ENCODE peak calls at places on chromosomes 11 and 22, in seven cellular contexts. One of them, this sample, is unnamed.

GRCh38 chr11:76282106-76282630 is 75.9 kb upstream of the WNT11 start:
- DNase-seq in CD8-positive, alpha-beta memory T cell: peak; percentile 26
- DNase-seq in brain microvascular endothelial cell: no peak
- DNase-seq in colonic mucosa: no peak
- DNase-seq in cardiac fibroblast: no peak
- DNase-seq in cardiac muscle cell: no peak
- DNase-seq in lung: no peak
- DNase-seq in this sample: no peak

GRCh38 chr11:134236834-134237556 is 12.5 kb downstream of the VPS26B start:
- DNase-seq in CD8-positive, alpha-beta memory T cell: no peak
- DNase-seq in brain microvascular endothelial cell: peak; percentile 32
- DNase-seq in colonic mucosa: no peak
- DNase-seq in cardiac fibroblast: no peak
- DNase-seq in cardiac muscle cell: no peak
- DNase-seq in lung: no peak
- DNase-seq in this sample: no peak

GRCh38 chr11:65553301-65554001 is 4.7 kb downstream of the LTBP3 start:
- DNase-seq in CD8-positive, alpha-beta memory T cell: peak; percentile 81
- DNase-seq in brain microvascular endothelial cell: no peak
- DNase-seq in colonic mucosa: peak; percentile 52
- DNase-seq in cardiac fibroblast: no peak
- DNase-seq in cardiac muscle cell: no peak
- DNase-seq in lung: no peak
- DNase-seq in this sample: no peak

GRCh38 chr11:130740819-130741218 is 175.5 kb downstream of the SNX19 start:
- DNase-seq in CD8-positive, alpha-beta memory T cell: no peak
- DNase-seq in brain microvascular endothelial cell: no peak
- DNase-seq in colonic mucosa: no peak
- DNase-seq in cardiac fibroblast: peak; percentile 26
- DNase-seq in cardiac muscle cell: no peak
- DNase-seq in lung: no peak
- DNase-seq in this sample: no peak

GRCh38 chr11:12539570-12539969 is 134.7 kb upstream of the TEAD1 start:
- DNase-seq in CD8-positive, alpha-beta memory T cell: no peak
- DNase-seq in brain microvascular endothelial cell: peak; percentile 88
- DNase-seq in colonic mucosa: no peak
- DNase-seq in cardiac fibroblast: peak; percentile 95
- DNase-seq in cardiac muscle cell: peak; percentile 76
- DNase-seq in lung: no peak
- DNase-seq in this sample: peak; percentile 93

GRCh38 chr22:19055801-19056200 is 66.4 kb downstream of the DGCR2 start:
- DNase-seq in CD8-positive, alpha-beta memory T cell: no peak
- DNase-seq in brain microvascular endothelial cell: no peak
- DNase-seq in colonic mucosa: no peak
- DNase-seq in cardiac fibroblast: no peak
- DNase-seq in cardiac muscle cell: no peak
- DNase-seq in lung: no peak
- DNase-seq in this sample: no peak

GRCh38 chr11:686451-687243 is 8.4 kb downstream of the DEAF1 start:
- DNase-seq in CD8-positive, alpha-beta memory T cell: no peak
- DNase-seq in brain microvascular endothelial cell: no peak
- DNase-seq in colonic mucosa: no peak
- DNase-seq in cardiac fibroblast: no peak
- DNase-seq in cardiac muscle cell: no peak
- DNase-seq in lung: no peak
- DNase-seq in this sample: no peak

GRCh38 chr11:334264-335033 is 13.8 kb upstream of the IFITM3 start:
- DNase-seq in CD8-positive, alpha-beta memory T cell: no peak
- DNase-seq in brain microvascular endothelial cell: no peak
- DNase-seq in colonic mucosa: no peak
- DNase-seq in cardiac fibroblast: no peak
- DNase-seq in cardiac muscle cell: peak; percentile 87
- DNase-seq in lung: no peak
- DNase-seq in this sample: no peak

GRCh38 chr11:36354221-36355003 is 58.3 kb downstream of the PRR5L start:
- DNase-seq in CD8-positive, alpha-beta memory T cell: no peak
- DNase-seq in brain microvascular endothelial cell: no peak
- DNase-seq in colonic mucosa: peak; percentile 8
- DNase-seq in cardiac fibroblast: peak; percentile 76
- DNase-seq in cardiac muscle cell: peak; percentile 69
- DNase-seq in lung: no peak
- DNase-seq in this sample: peak; percentile 72

GRCh38 chr22:25030636-25031035 is 78.1 kb downstream of the KIAA1671 start:
- DNase-seq in CD8-positive, alpha-beta memory T cell: no peak
- DNase-seq in brain microvascular endothelial cell: no peak
- DNase-seq in colonic mucosa: no peak
- DNase-seq in cardiac fibroblast: no peak
- DNase-seq in cardiac muscle cell: no peak
- DNase-seq in lung: no peak
- DNase-seq in this sample: no peak

GRCh38 chr11:131064373-131064991 is 148.2 kb upstream of the SNX19 start:
- DNase-seq in CD8-positive, alpha-beta memory T cell: no peak
- DNase-seq in brain microvascular endothelial cell: peak; percentile 52
- DNase-seq in colonic mucosa: peak; percentile 30
- DNase-seq in cardiac fibroblast: peak; percentile 71
- DNase-seq in cardiac muscle cell: peak; percentile 72
- DNase-seq in lung: peak; percentile 46
- DNase-seq in this sample: peak; percentile 71

GRCh38 chr22:19998232-19998951 is 18.2 kb downstream of the ARVCF start:
- DNase-seq in CD8-positive, alpha-beta memory T cell: no peak
- DNase-seq in brain microvascular endothelial cell: no peak
- DNase-seq in colonic mucosa: no peak
- DNase-seq in cardiac fibroblast: no peak
- DNase-seq in cardiac muscle cell: no peak
- DNase-seq in lung: no peak
- DNase-seq in this sample: no peak

GRCh38 chr11:812390-812789 is 2.6 kb downstream of the RPLP2 start:
- DNase-seq in CD8-positive, alpha-beta memory T cell: no peak
- DNase-seq in brain microvascular endothelial cell: no peak
- DNase-seq in colonic mucosa: no peak
- DNase-seq in cardiac fibroblast: no peak
- DNase-seq in cardiac muscle cell: no peak
- DNase-seq in lung: no peak
- DNase-seq in this sample: no peak

GRCh38 chr11:72568861-72569260 is 105.4 kb downstream of the PDE2A start:
- DNase-seq in CD8-positive, alpha-beta memory T cell: no peak
- DNase-seq in brain microvascular endothelial cell: peak; percentile 12
- DNase-seq in colonic mucosa: no peak
- DNase-seq in cardiac fibroblast: peak; percentile 41
- DNase-seq in cardiac muscle cell: no peak
- DNase-seq in lung: no peak
- DNase-seq in this sample: peak; percentile 57

GRCh38 chr11:46380340-46381045 is 976 bp upstream of the MDK start:
- DNase-seq in CD8-positive, alpha-beta memory T cell: peak; percentile 74
- DNase-seq in brain microvascular endothelial cell: no peak
- DNase-seq in colonic mucosa: peak; percentile 93
- DNase-seq in cardiac fibroblast: peak; percentile 33
- DNase-seq in cardiac muscle cell: peak; percentile 71
- DNase-seq in lung: peak; percentile 56
- DNase-seq in this sample: no peak

GRCh38 chr11:125426818-125427528 is 69.1 kb downstream of the FEZ1 start:
- DNase-seq in CD8-positive, alpha-beta memory T cell: no peak
- DNase-seq in brain microvascular endothelial cell: no peak
- DNase-seq in colonic mucosa: no peak
- DNase-seq in cardiac fibroblast: no peak
- DNase-seq in cardiac muscle cell: no peak
- DNase-seq in lung: no peak
- DNase-seq in this sample: no peak

GRCh38 chr22:47045691-47046410 is 283.4 kb downstream of the TBC1D22A start:
- DNase-seq in CD8-positive, alpha-beta memory T cell: peak; percentile 38
- DNase-seq in brain microvascular endothelial cell: no peak
- DNase-seq in colonic mucosa: no peak
- DNase-seq in cardiac fibroblast: no peak
- DNase-seq in cardiac muscle cell: no peak
- DNase-seq in lung: no peak
- DNase-seq in this sample: no peak

GRCh38 chr22:48320671-48321515 is 1506.8 kb downstream of the BRD1 start:
- DNase-seq in CD8-positive, alpha-beta memory T cell: peak; percentile 23
- DNase-seq in brain microvascular endothelial cell: no peak
- DNase-seq in colonic mucosa: no peak
- DNase-seq in cardiac fibroblast: no peak
- DNase-seq in cardiac muscle cell: no peak
- DNase-seq in lung: no peak
- DNase-seq in this sample: no peak

GRCh38 chr11:2778630-2779498 is 79.1 kb upstream of the KCNQ1OT1 start:
- DNase-seq in CD8-positive, alpha-beta memory T cell: peak; percentile 24
- DNase-seq in brain microvascular endothelial cell: peak; percentile 27
- DNase-seq in colonic mucosa: peak; percentile 85
- DNase-seq in cardiac fibroblast: peak; percentile 37
- DNase-seq in cardiac muscle cell: peak; percentile 84
- DNase-seq in lung: peak; percentile 68
- DNase-seq in this sample: peak; percentile 76

GRCh38 chr11:37710031-37710430 is 1112.0 kb upstream of the RAG2 start:
- DNase-seq in CD8-positive, alpha-beta memory T cell: no peak
- DNase-seq in brain microvascular endothelial cell: no peak
- DNase-seq in colonic mucosa: no peak
- DNase-seq in cardiac fibroblast: no peak
- DNase-seq in cardiac muscle cell: peak; percentile 66
- DNase-seq in lung: no peak
- DNase-seq in this sample: no peak

GRCh38 chr11:115471367-115471766 is 32.8 kb downstream of the CADM1 start:
- DNase-seq in CD8-positive, alpha-beta memory T cell: no peak
- DNase-seq in brain microvascular endothelial cell: no peak
- DNase-seq in colonic mucosa: no peak
- DNase-seq in cardiac fibroblast: no peak
- DNase-seq in cardiac muscle cell: no peak
- DNase-seq in lung: no peak
- DNase-seq in this sample: no peak

GRCh38 chr11:95143106-95143681 is 53.5 kb downstream of the ENDOD1 start:
- DNase-seq in CD8-positive, alpha-beta memory T cell: no peak
- DNase-seq in brain microvascular endothelial cell: no peak
- DNase-seq in colonic mucosa: no peak
- DNase-seq in cardiac fibroblast: peak; percentile 77
- DNase-seq in cardiac muscle cell: no peak
- DNase-seq in lung: no peak
- DNase-seq in this sample: peak; percentile 25

GRCh38 chr11:7251836-7252682 is at the start of gene SYT9:
- DNase-seq in CD8-positive, alpha-beta memory T cell: no peak
- DNase-seq in brain microvascular endothelial cell: peak; percentile 2
- DNase-seq in colonic mucosa: peak; percentile 34
- DNase-seq in cardiac fibroblast: peak; percentile 29
- DNase-seq in cardiac muscle cell: peak; percentile 34
- DNase-seq in lung: peak; percentile 42
- DNase-seq in this sample: peak; percentile 54
- H3K4me3 ChIP-seq in CD8-positive, alpha-beta memory T cell: no peak within 1 kb of the TSS
- H3K4me3 ChIP-seq in brain microvascular endothelial cell: peak within 1 kb of the TSS; percentile 55
- H3K4me3 ChIP-seq in colonic mucosa: peak within 1 kb of the TSS; percentile 44
- H3K4me3 ChIP-seq in cardiac fibroblast: peak within 1 kb of the TSS; percentile 55
- H3K4me3 ChIP-seq in cardiac muscle cell: peak within 1 kb of the TSS; percentile 56
- H3K4me3 ChIP-seq in lung: peak within 1 kb of the TSS; percentile 32
- H3K4me3 ChIP-seq in this sample: peak within 1 kb of the TSS; percentile 26

GRCh38 chr11:64373598-64373974 is 14.6 kb downstream of the RPS6KA4 start:
- DNase-seq in CD8-positive, alpha-beta memory T cell: no peak
- DNase-seq in brain microvascular endothelial cell: no peak
- DNase-seq in colonic mucosa: no peak
- DNase-seq in cardiac fibroblast: no peak
- DNase-seq in cardiac muscle cell: no peak
- DNase-seq in lung: no peak
- DNase-seq in this sample: no peak

GRCh38 chr11:64371201-64371600 is 12.2 kb downstream of the RPS6KA4 start:
- DNase-seq in CD8-positive, alpha-beta memory T cell: no peak
- DNase-seq in brain microvascular endothelial cell: no peak
- DNase-seq in colonic mucosa: no peak
- DNase-seq in cardiac fibroblast: no peak
- DNase-seq in cardiac muscle cell: no peak
- DNase-seq in lung: no peak
- DNase-seq in this sample: no peak

GRCh38 chr11:64376071-64376470 is 17.1 kb downstream of the RPS6KA4 start:
- DNase-seq in CD8-positive, alpha-beta memory T cell: no peak
- DNase-seq in brain microvascular endothelial cell: no peak
- DNase-seq in colonic mucosa: no peak
- DNase-seq in cardiac fibroblast: no peak
- DNase-seq in cardiac muscle cell: no peak
- DNase-seq in lung: no peak
- DNase-seq in this sample: no peak

GRCh38 chr11:64372021-64372420 is 13.1 kb downstream of the RPS6KA4 start:
- DNase-seq in CD8-positive, alpha-beta memory T cell: no peak
- DNase-seq in brain microvascular endothelial cell: no peak
- DNase-seq in colonic mucosa: no peak
- DNase-seq in cardiac fibroblast: no peak
- DNase-seq in cardiac muscle cell: no peak
- DNase-seq in lung: no peak
- DNase-seq in this sample: no peak

GRCh38 chr11:64372802-64373597 is 14.0 kb downstream of the RPS6KA4 start:
- DNase-seq in CD8-positive, alpha-beta memory T cell: no peak
- DNase-seq in brain microvascular endothelial cell: no peak
- DNase-seq in colonic mucosa: no peak
- DNase-seq in cardiac fibroblast: peak; percentile 43
- DNase-seq in cardiac muscle cell: no peak
- DNase-seq in lung: no peak
- DNase-seq in this sample: no peak
- H3K4me3 ChIP-seq in CD8-positive, alpha-beta memory T cell: no peak overlapping the region
- H3K4me3 ChIP-seq in brain microvascular endothelial cell: no peak overlapping the region
- H3K4me3 ChIP-seq in colonic mucosa: no peak overlapping the region
- H3K4me3 ChIP-seq in cardiac fibroblast: no peak overlapping the region
- H3K4me3 ChIP-seq in cardiac muscle cell: no peak overlapping the region
- H3K4me3 ChIP-seq in lung: no peak overlapping the region
- H3K4me3 ChIP-seq in this sample: no peak overlapping the region

DNA sequence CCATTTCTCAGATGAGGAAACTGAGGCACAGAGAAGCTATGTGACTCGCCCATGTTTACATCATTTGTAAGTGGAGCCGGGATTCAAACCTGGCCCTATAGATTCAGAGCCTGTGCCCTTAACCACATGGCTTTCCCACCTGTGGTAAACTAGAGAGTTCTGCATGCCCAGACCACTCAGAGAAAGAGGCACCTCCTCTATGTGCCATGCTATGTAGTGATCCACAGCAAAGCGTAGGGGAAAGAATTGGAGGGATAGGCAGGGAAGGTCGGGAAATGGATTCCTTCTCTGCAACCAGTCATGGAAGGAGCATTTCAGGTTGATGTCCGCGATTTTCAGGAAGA is 15.4 kb upstream of the POU2AF2 start:
- DNase-seq in CD8-positive, alpha-beta memory T cell: no peak
- DNase-seq in brain microvascular endothelial cell: no peak
- DNase-seq in colonic mucosa: no peak
- DNase-seq in cardiac fibroblast: no peak
- DNase-seq in cardiac muscle cell: no peak
- DNase-seq in lung: no peak
- DNase-seq in this sample: no peak
- H3K4me3 ChIP-seq in CD8-positive, alpha-beta memory T cell: no peak overlapping the region
- H3K4me3 ChIP-seq in brain microvascular endothelial cell: no peak overlapping the region
- H3K4me3 ChIP-seq in colonic mucosa: peak overlapping the region; percentile 17
- H3K4me3 ChIP-seq in cardiac fibroblast: no peak overlapping the region
- H3K4me3 ChIP-seq in cardiac muscle cell: no peak overlapping the region
- H3K4me3 ChIP-seq in lung: no peak overlapping the region
- H3K4me3 ChIP-seq in this sample: no peak overlapping the region

DNA sequence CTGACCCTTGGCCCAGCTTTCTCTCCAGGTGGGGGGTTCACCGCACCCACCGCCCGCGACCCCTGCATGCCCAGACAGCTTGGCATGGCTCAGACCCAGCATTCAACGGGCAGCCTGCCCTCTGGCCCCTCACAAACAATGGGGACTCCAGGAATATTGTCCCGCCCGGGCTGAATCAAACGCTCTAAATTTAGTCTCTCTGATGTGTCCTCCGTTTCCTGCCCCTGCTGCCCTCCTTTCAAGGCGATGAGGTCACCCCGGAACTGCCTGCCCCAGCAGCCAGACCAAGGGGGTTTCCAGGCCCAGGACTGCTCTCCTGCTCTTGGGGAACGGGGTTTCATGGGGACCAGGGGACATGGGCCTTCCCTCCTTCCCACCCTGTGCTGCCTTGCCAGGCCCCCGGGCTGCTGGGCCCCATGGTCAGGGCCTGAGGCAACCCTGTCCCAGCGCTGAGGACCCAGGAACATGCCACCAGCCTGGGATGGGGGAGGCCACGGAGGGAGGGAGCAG is 10.1 kb upstream of the PDGFB start:
- DNase-seq in CD8-positive, alpha-beta memory T cell: peak; percentile 76
- DNase-seq in brain microvascular endothelial cell: peak; percentile 48
- DNase-seq in colonic mucosa: no peak
- DNase-seq in cardiac fibroblast: peak; percentile 80
- DNase-seq in cardiac muscle cell: no peak
- DNase-seq in lung: no peak
- DNase-seq in this sample: peak; percentile 64
- H3K4me3 ChIP-seq in CD8-positive, alpha-beta memory T cell: no peak overlapping the region
- H3K4me3 ChIP-seq in brain microvascular endothelial cell: no peak overlapping the region
- H3K4me3 ChIP-seq in colonic mucosa: no peak overlapping the region
- H3K4me3 ChIP-seq in cardiac fibroblast: no peak overlapping the region
- H3K4me3 ChIP-seq in cardiac muscle cell: no peak overlapping the region
- H3K4me3 ChIP-seq in lung: no peak overlapping the region
- H3K4me3 ChIP-seq in this sample: no peak overlapping the region